ENCODE peak calls at places on chromosomes 16 and 17, in seven cellular contexts. U, D, I, A, Y, F and R are unnamed samples. For H3K4me1, the result is how much of the 10 kb centered on the place peaks cover.

GRCh38 chr17:59311051-59311468 is 20.4 kb upstream of the YPEL2 start:
- DNase-seq in F (peak), D (peak), U (no peak), A (peak), I (peak), Y (peak), R (peak)

GRCh38 chr17:45722161-45722560 is 62.0 kb upstream of the CRHR1 start:
- DNase-seq in F (no peak), D (no peak), I (no peak), U (no peak), Y (peak), A (peak), R (no peak)

GRCh38 chr16:66510711-66511614 is 39.0 kb downstream of the TK2 start:
- DNase-seq in D (no peak), Y (no peak), F (peak), A (peak), U (no peak), I (no peak), R (no peak)

GRCh38 chr17:64107517-64108235 is 22.3 kb downstream of the ERN1 start:
- DNase-seq in I (no peak), F (no peak), U (no peak), D (no peak), Y (no peak), A (no peak), R (no peak)

GRCh38 chr16:24471616-24472015 is 67.8 kb upstream of the RBBP6 start:
- DNase-seq in I (no peak), D (no peak), A (no peak), F (no peak), U (no peak), Y (no peak), R (no peak)

GRCh38 chr17:10875984-10876555 is 38.2 kb upstream of the PIRT start:
- DNase-seq in D (peak), A (peak), I (peak), U (no peak), F (peak), Y (peak), R (peak)

GRCh38 chr16:28292731-28293588 is 635 bp downstream of the SBK1 start:
- DNase-seq in A (no peak), F (no peak), U (no peak), I (peak), D (no peak), Y (no peak), R (no peak)

GRCh38 chr17:31726980-31727427 is 132.0 kb downstream of the COPRS start:
- DNase-seq in D (no peak), U (no peak), I (no peak), Y (no peak), F (no peak), A (no peak), R (peak)

GRCh38 chr17:19413725-19414124 is 2.7 kb downstream of the RNF112 start:
- DNase-seq in I (no peak), U (no peak), F (no peak), D (no peak), A (no peak), Y (no peak), R (no peak)

GRCh38 chr16:17983114-17983513 is 353.4 kb downstream of the NPIPA8 start:
- DNase-seq in A (no peak), D (no peak), Y (no peak), I (no peak), U (no peak), F (no peak), R (no peak)

GRCh38 chr17:63364387-63364786 is 81.7 kb downstream of the CYB561 start:
- DNase-seq in D (no peak), A (no peak), Y (no peak), U (no peak), I (no peak), F (no peak), R (no peak)

GRCh38 chr17:51203838-51204237 is 37.6 kb downstream of the NME2 start:
- DNase-seq in A (no peak), Y (no peak), I (no peak), F (no peak), D (no peak), U (no peak), R (no peak)

GRCh38 chr17:74417178-74418045 is 14.5 kb upstream of the GPRC5C start:
- DNase-seq in D (no peak), I (peak), A (peak), U (no peak), Y (peak), F (no peak), R (no peak)

GRCh38 chr16:67393790-67394270 is 532 bp upstream of the TPPP3 start:
- DNase-seq in U (no peak), D (no peak), F (no peak), Y (no peak), A (no peak), I (no peak), R (no peak)

GRCh38 chr17:8443756-8444155 is 8.1 kb downstream of the NDEL1 start:
- DNase-seq in D (no peak), I (no peak), U (no peak), F (no peak), A (no peak), Y (no peak), R (no peak)

GRCh38 chr17:67746704-67747571 is 29.2 kb downstream of the NOL11 start:
- DNase-seq in D (no peak), A (no peak), F (no peak), U (no peak), Y (no peak), I (peak), R (no peak)

GRCh38 chr16:4214215-4214621 is 27.7 kb downstream of the SRL start:
- DNase-seq in D (no peak), F (no peak), I (peak), A (peak), U (peak), Y (peak), R (peak)

GRCh38 chr16:82638095-82638798 is 11.5 kb downstream of the CDH13 start:
- DNase-seq in U (no peak), A (no peak), F (no peak), I (no peak), D (no peak), Y (no peak), R (no peak)

GRCh38 chr17:8292639-8293395 is 2.4 kb downstream of the SLC25A35 start:
- DNase-seq in F (no peak), U (no peak), Y (no peak), A (no peak), I (no peak), D (no peak), R (no peak)

GRCh38 chr17:82098169-82098938 is at the start of gene FASN:
- DNase-seq in I (peak), A (peak), Y (peak), D (peak), F (peak), U (peak), R (peak)
- H3K27ac ChIP-seq in I (peak), A (peak), Y (peak), D (peak), F (peak), U (peak), R (peak)

GRCh38 chr17:41420134-41420533 is 4.3 kb downstream of the KRT37 start:
- DNase-seq in U (peak), Y (no peak), I (no peak), F (no peak), A (no peak), D (no peak), R (no peak)
- H3K4me1 ChIP-seq in U (under half), Y (under half), I (under half), F (under half), A (under half), D (under half), R (under half)

GRCh38 chr17:81870978-81871386 is at the start of gene ARHGDIA:
- DNase-seq in I (no peak), A (no peak), F (no peak), U (no peak), D (no peak), Y (no peak), R (no peak)

GRCh38 chr17:81870155-81870977 is 771 bp downstream of the ARHGDIA start:
- DNase-seq in I (peak), F (peak), U (no peak), A (peak), Y (no peak), D (peak), R (peak)

GRCh38 chr17:81868674-81869220 is 2.4 kb downstream of the ARHGDIA start:
- DNase-seq in A (peak), F (no peak), Y (peak), U (no peak), I (peak), D (peak), R (peak)

GRCh38 chr17:81867952-81868673 is 3.0 kb downstream of the ARHGDIA start:
- DNase-seq in I (peak), D (no peak), Y (peak), A (peak), F (no peak), U (no peak), R (no peak)

GRCh38 chr17:81869221-81870154 is 1.6 kb downstream of the ARHGDIA start:
- DNase-seq in F (peak), D (peak), I (peak), Y (no peak), U (no peak), A (peak), R (peak)
- TF ChIP-seq POLR2A in F (no peak), D (no peak), I (no peak), Y (no peak), U (no peak), A (peak), R (no peak)

DNA sequence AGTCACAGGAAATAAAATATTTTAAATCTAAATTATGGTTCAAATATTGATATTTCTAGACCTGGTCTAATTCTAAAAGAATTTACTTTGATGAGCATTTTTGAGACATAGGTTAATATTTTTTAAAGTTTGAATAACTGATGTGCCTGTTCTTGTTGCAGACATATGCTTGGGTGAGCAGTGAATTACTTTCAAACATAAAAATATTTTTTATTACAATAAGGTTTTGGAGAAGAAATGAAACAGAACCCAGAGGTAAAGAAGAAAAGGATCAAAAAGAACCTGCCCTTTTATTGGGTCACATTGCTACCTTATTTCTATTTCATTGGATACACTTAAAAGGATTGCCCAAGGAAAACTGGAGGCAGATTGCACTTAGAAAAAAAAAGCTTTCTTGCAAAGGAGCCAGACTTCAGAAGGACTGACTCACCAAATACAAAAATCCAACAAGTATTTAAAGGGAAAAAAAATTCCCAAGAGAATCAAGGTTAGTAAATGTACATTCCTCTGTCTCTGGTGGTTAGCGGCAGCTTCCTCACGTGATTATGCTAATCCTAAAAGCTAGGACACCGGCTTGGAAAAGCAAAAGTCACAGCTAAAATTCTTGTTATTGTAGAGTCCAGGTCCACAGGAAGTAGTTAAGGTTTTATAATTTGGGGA is 18.5 kb downstream of the ENPP7 start:
- DNase-seq in A (peak), Y (no peak), D (no peak), I (no peak), U (no peak), F (no peak), R (no peak)
- H3K27ac ChIP-seq in A (no peak), Y (no peak), D (no peak), I (no peak), U (no peak), F (no peak), R (no peak)

GRCh38 chr17:46751425-46751824 is 67.1 kb downstream of the WNT3 start:
- DNase-seq in F (no peak), D (no peak), U (no peak), Y (no peak), I (no peak), A (no peak), R (no peak)
- H3K4me1 ChIP-seq in F (under half), D (under half), U (under half), Y (under half), I (under half), A (under half), R (under half)